ENCODE peak calls at places on chromosomes 2 and 18, in seven cellular contexts. One of them, this sample, is unnamed. For H3K4me1, the result is how much of the 10 kb centered on the place peaks cover.

GRCh38 chr2:195612515-195613495 is 44.2 kb upstream of the SLC39A10 start:
- DNase-seq in tibial nerve: no peak
- DNase-seq in heart left ventricle: no peak
- DNase-seq in cardiac muscle cell: peak
- DNase-seq in transverse colon: no peak
- DNase-seq in breast epithelium: no peak
- DNase-seq in upper lobe of right lung: no peak
- DNase-seq in this sample: peak

GRCh38 chr2:106095478-106096392 is 98.4 kb downstream of the UXS1 start:
- DNase-seq in tibial nerve: no peak
- DNase-seq in heart left ventricle: no peak
- DNase-seq in cardiac muscle cell: no peak
- DNase-seq in transverse colon: peak
- DNase-seq in breast epithelium: no peak
- DNase-seq in upper lobe of right lung: no peak
- DNase-seq in this sample: no peak

GRCh38 chr2:100733344-100734187 is 86.4 kb upstream of the NPAS2 start:
- DNase-seq in tibial nerve: no peak
- DNase-seq in heart left ventricle: no peak
- DNase-seq in cardiac muscle cell: peak
- DNase-seq in transverse colon: no peak
- DNase-seq in breast epithelium: no peak
- DNase-seq in upper lobe of right lung: peak
- DNase-seq in this sample: peak

GRCh38 chr2:76978064-76978463 is 544.1 kb downstream of the LRRTM4 start:
- DNase-seq in tibial nerve: no peak
- DNase-seq in heart left ventricle: no peak
- DNase-seq in cardiac muscle cell: no peak
- DNase-seq in transverse colon: no peak
- DNase-seq in breast epithelium: no peak
- DNase-seq in upper lobe of right lung: no peak
- DNase-seq in this sample: peak

GRCh38 chr2:207115715-207116364 is 49.9 kb downstream of the KLF7 start:
- DNase-seq in tibial nerve: no peak
- DNase-seq in heart left ventricle: no peak
- DNase-seq in cardiac muscle cell: no peak
- DNase-seq in transverse colon: no peak
- DNase-seq in breast epithelium: no peak
- DNase-seq in upper lobe of right lung: no peak
- DNase-seq in this sample: no peak

GRCh38 chr2:95052301-95052700 is 26.8 kb downstream of the MAL start:
- DNase-seq in tibial nerve: no peak
- DNase-seq in heart left ventricle: no peak
- DNase-seq in cardiac muscle cell: no peak
- DNase-seq in transverse colon: no peak
- DNase-seq in breast epithelium: no peak
- DNase-seq in upper lobe of right lung: peak
- DNase-seq in this sample: no peak

GRCh38 chr18:49447810-49448745 is 12.4 kb downstream of the DYM start:
- DNase-seq in tibial nerve: no peak
- DNase-seq in heart left ventricle: peak
- DNase-seq in cardiac muscle cell: peak
- DNase-seq in transverse colon: peak
- DNase-seq in breast epithelium: no peak
- DNase-seq in upper lobe of right lung: no peak
- DNase-seq in this sample: peak

GRCh38 chr2:20620696-20621365 is 30.1 kb downstream of the HS1BP3 start:
- DNase-seq in tibial nerve: no peak
- DNase-seq in heart left ventricle: no peak
- DNase-seq in cardiac muscle cell: no peak
- DNase-seq in transverse colon: peak
- DNase-seq in breast epithelium: peak
- DNase-seq in upper lobe of right lung: peak
- DNase-seq in this sample: no peak

GRCh38 chr2:74850816-74851566 is 17.1 kb downstream of the HK2 start:
- DNase-seq in tibial nerve: no peak
- DNase-seq in heart left ventricle: no peak
- DNase-seq in cardiac muscle cell: no peak
- DNase-seq in transverse colon: no peak
- DNase-seq in breast epithelium: no peak
- DNase-seq in upper lobe of right lung: no peak
- DNase-seq in this sample: peak

GRCh38 chr2:237669129-237669627 is 41.8 kb downstream of the LRRFIP1 start:
- DNase-seq in tibial nerve: no peak
- DNase-seq in heart left ventricle: no peak
- DNase-seq in cardiac muscle cell: no peak
- DNase-seq in transverse colon: no peak
- DNase-seq in breast epithelium: no peak
- DNase-seq in upper lobe of right lung: no peak
- DNase-seq in this sample: no peak

GRCh38 chr2:2769481-2770431 is 438.7 kb upstream of the MYT1L start:
- DNase-seq in tibial nerve: no peak
- DNase-seq in heart left ventricle: peak
- DNase-seq in cardiac muscle cell: peak
- DNase-seq in transverse colon: no peak
- DNase-seq in breast epithelium: no peak
- DNase-seq in upper lobe of right lung: peak
- DNase-seq in this sample: no peak

GRCh38 chr2:102003696-102004095 is 11.9 kb downstream of the IL1R2 start:
- DNase-seq in tibial nerve: no peak
- DNase-seq in heart left ventricle: no peak
- DNase-seq in cardiac muscle cell: no peak
- DNase-seq in transverse colon: no peak
- DNase-seq in breast epithelium: no peak
- DNase-seq in upper lobe of right lung: no peak
- DNase-seq in this sample: no peak
- H3K4me1 ChIP-seq in tibial nerve: under half
- H3K4me1 ChIP-seq in heart left ventricle: under half
- H3K4me1 ChIP-seq in cardiac muscle cell: under half
- H3K4me1 ChIP-seq in transverse colon: under half
- H3K4me1 ChIP-seq in breast epithelium: under half
- H3K4me1 ChIP-seq in upper lobe of right lung: under half
- H3K4me1 ChIP-seq in this sample: under half

GRCh38 chr2:8877332-8877731 is 39.9 kb upstream of the KIDINS220 start:
- DNase-seq in tibial nerve: no peak
- DNase-seq in heart left ventricle: no peak
- DNase-seq in cardiac muscle cell: no peak
- DNase-seq in transverse colon: no peak
- DNase-seq in breast epithelium: no peak
- DNase-seq in upper lobe of right lung: no peak
- DNase-seq in this sample: no peak

GRCh38 chr2:8886197-8886508 is 48.7 kb upstream of the KIDINS220 start:
- DNase-seq in tibial nerve: no peak
- DNase-seq in heart left ventricle: no peak
- DNase-seq in cardiac muscle cell: no peak
- DNase-seq in transverse colon: no peak
- DNase-seq in breast epithelium: no peak
- DNase-seq in upper lobe of right lung: no peak
- DNase-seq in this sample: no peak

GRCh38 chr2:8884812-8885211 is 47.4 kb upstream of the KIDINS220 start:
- DNase-seq in tibial nerve: no peak
- DNase-seq in heart left ventricle: no peak
- DNase-seq in cardiac muscle cell: no peak
- DNase-seq in transverse colon: no peak
- DNase-seq in breast epithelium: no peak
- DNase-seq in upper lobe of right lung: no peak
- DNase-seq in this sample: no peak

GRCh38 chr2:8885449-8886196 is 48.2 kb upstream of the KIDINS220 start:
- DNase-seq in tibial nerve: no peak
- DNase-seq in heart left ventricle: peak
- DNase-seq in cardiac muscle cell: no peak
- DNase-seq in transverse colon: no peak
- DNase-seq in breast epithelium: no peak
- DNase-seq in upper lobe of right lung: no peak
- DNase-seq in this sample: no peak

GRCh38 chr2:8882094-8882493 is 44.7 kb upstream of the KIDINS220 start:
- DNase-seq in tibial nerve: no peak
- DNase-seq in heart left ventricle: no peak
- DNase-seq in cardiac muscle cell: peak
- DNase-seq in transverse colon: peak
- DNase-seq in breast epithelium: no peak
- DNase-seq in upper lobe of right lung: no peak
- DNase-seq in this sample: peak
- TF ChIP-seq CTCF in tibial nerve: no peak
- TF ChIP-seq CTCF in heart left ventricle: no peak
- TF ChIP-seq CTCF in cardiac muscle cell: peak
- TF ChIP-seq CTCF in transverse colon: no peak
- TF ChIP-seq CTCF in breast epithelium: no peak
- TF ChIP-seq CTCF in upper lobe of right lung: peak
- TF ChIP-seq CTCF in this sample: peak

DNA sequence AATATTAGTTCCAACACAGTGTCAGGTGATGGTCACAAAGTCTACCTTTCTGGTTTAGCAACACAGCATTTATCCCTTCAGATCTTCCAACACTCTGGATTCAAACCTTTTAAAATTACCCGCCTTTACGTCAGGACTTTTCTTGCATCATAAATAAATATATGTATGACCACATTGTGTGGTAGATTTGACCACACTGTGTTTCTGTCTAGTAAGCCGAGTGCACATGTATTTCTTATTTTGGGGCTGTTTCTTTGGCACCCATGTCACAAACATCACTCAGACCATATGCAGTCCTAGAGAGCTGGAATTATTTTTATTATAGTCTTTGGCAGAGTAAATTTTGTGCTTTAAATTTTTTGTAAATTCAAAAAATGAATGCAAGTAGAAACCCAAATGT is 172.1 kb downstream of the ANKRD44 start:
- DNase-seq in tibial nerve: no peak
- DNase-seq in heart left ventricle: no peak
- DNase-seq in cardiac muscle cell: no peak
- DNase-seq in transverse colon: no peak
- DNase-seq in breast epithelium: no peak
- DNase-seq in upper lobe of right lung: no peak
- DNase-seq in this sample: peak
- H3K4me1 ChIP-seq in tibial nerve: under half
- H3K4me1 ChIP-seq in heart left ventricle: under half
- H3K4me1 ChIP-seq in cardiac muscle cell: under half
- H3K4me1 ChIP-seq in transverse colon: under half
- H3K4me1 ChIP-seq in breast epithelium: under half
- H3K4me1 ChIP-seq in upper lobe of right lung: under half
- H3K4me1 ChIP-seq in this sample: under half

DNA sequence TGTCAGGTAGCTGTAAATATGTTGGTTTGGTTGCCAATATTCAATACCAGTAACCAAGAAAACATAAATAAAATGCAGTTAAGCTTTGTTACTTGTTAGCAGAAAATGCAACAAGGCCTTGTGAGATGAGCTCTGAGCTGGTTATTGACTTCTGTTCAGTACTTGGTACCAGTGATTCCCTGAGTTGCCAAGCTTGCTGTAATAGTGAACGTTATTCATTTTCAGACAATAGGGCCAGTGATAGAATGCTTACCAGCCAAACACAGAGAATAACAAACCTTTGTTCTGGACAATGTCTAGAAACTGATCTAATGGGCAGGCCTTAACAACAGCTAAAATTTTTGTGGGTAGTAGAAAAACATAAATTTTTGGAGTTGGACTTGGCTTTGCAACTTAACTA is 29.5 kb downstream of the RASGRP3 start:
- DNase-seq in tibial nerve: no peak
- DNase-seq in heart left ventricle: no peak
- DNase-seq in cardiac muscle cell: no peak
- DNase-seq in transverse colon: no peak
- DNase-seq in breast epithelium: no peak
- DNase-seq in upper lobe of right lung: no peak
- DNase-seq in this sample: peak
- TF ChIP-seq CTCF in tibial nerve: no peak
- TF ChIP-seq CTCF in heart left ventricle: no peak
- TF ChIP-seq CTCF in cardiac muscle cell: no peak
- TF ChIP-seq CTCF in transverse colon: no peak
- TF ChIP-seq CTCF in breast epithelium: no peak
- TF ChIP-seq CTCF in upper lobe of right lung: no peak
- TF ChIP-seq CTCF in this sample: no peak

GRCh38 chr2:224929512-224929911 is 112.8 kb downstream of the DOCK10 start:
- DNase-seq in tibial nerve: no peak
- DNase-seq in heart left ventricle: no peak
- DNase-seq in cardiac muscle cell: no peak
- DNase-seq in transverse colon: no peak
- DNase-seq in breast epithelium: no peak
- DNase-seq in upper lobe of right lung: no peak
- DNase-seq in this sample: no peak
- H3K4me1 ChIP-seq in tibial nerve: under half
- H3K4me1 ChIP-seq in heart left ventricle: under half
- H3K4me1 ChIP-seq in cardiac muscle cell: under half
- H3K4me1 ChIP-seq in transverse colon: under half
- H3K4me1 ChIP-seq in breast epithelium: under half
- H3K4me1 ChIP-seq in upper lobe of right lung: under half
- H3K4me1 ChIP-seq in this sample: under half

DNA sequence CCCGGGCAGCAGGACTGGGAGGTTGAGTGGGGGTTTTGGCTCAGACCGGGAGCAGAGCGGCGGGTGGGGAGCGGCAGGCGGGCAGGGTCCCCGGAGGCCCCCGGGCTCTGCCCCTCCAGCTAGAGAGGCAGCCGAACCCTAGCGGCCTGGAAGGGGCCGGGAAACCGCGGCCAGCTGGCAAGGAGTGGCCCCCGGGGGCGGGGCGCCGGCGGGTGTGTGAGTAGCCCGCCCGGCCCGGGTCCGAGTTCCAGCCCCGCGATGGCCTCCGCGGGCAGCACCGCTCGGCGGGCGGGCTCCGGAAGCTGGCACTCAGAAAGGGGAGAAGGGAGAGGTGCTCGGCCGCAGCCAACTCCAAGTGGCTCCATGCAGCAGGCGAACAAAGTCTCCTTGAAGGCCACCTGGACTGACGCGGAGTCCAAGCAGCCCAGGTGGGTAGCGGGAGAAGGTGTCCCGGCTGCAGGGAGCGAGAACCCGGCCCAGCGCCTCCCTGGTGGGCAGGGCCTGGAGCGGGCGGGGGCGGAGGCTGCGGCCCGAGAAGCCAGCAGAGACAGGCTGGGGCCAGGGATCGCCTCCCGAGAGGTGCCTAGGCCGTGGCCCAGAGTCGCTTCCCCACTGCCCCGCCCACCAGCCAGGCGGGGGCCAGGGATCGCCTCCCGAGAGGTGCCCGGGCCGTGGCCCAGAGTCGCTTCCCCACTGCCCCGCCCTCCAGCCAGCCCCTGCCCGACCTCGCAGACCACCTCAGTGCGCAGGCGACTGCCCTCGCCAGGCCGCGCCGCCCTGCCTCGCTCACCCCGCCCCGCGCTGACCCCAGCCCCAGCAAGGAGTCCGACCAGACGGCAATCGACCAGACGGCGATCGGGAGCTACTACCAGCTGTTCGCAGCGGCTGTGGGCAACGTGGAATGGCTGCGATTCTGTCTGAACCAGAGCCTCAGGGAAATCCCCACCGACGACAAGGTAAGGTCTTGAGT is at the start of gene ANKRD53:
- DNase-seq in tibial nerve: no peak
- DNase-seq in heart left ventricle: peak
- DNase-seq in cardiac muscle cell: peak
- DNase-seq in transverse colon: peak
- DNase-seq in breast epithelium: peak
- DNase-seq in upper lobe of right lung: peak
- DNase-seq in this sample: peak
- TF ChIP-seq CTCF in tibial nerve: no peak
- TF ChIP-seq CTCF in heart left ventricle: no peak
- TF ChIP-seq CTCF in cardiac muscle cell: no peak
- TF ChIP-seq CTCF in transverse colon: no peak
- TF ChIP-seq CTCF in breast epithelium: no peak
- TF ChIP-seq CTCF in upper lobe of right lung: no peak
- TF ChIP-seq CTCF in this sample: no peak